ENCODE peak calls at places on chromosomes 3 and 15, in seven cellular contexts. N is ELR, U is neuronal stem cell, D is iris pigment epithelial cell, W is HFFc6, I is Peyer's patch, G is neural progenitor cell. J is an unnamed sample.

GRCh38 chr3:188697127-188697526 is 474.6 kb upstream of the TPRG1 start:
- DNase-seq in I (no peak), N (no peak), G (peak; percentile 32), D (no peak), U (no peak), W (no peak), J (no peak)

GRCh38 chr3:45035441-45036301 is 9.6 kb downstream of the CLEC3B start:
- DNase-seq in I (peak; percentile 59), U (no peak), N (peak; percentile 36), W (no peak), G (peak; percentile 56), D (peak; percentile 39), J (no peak)

GRCh38 chr3:172138031-172138538 is 98.7 kb downstream of the FNDC3B start:
- DNase-seq in G (no peak), I (no peak), U (no peak), N (no peak), W (no peak), D (peak; percentile 49), J (no peak)

GRCh38 chr3:2921903-2922302 is 188.3 kb downstream of the IL5RA start:
- DNase-seq in N (peak; percentile 0), G (peak; percentile 21), I (no peak), W (no peak), D (peak; percentile 6), U (no peak), J (peak; percentile 2)

GRCh38 chr3:127173516-127174166 is 19.3 kb upstream of the PRR23E start:
- DNase-seq in N (no peak), G (no peak), I (no peak), U (no peak), W (no peak), D (no peak), J (no peak)

GRCh38 chr3:130658666-130659065 is 88.0 kb downstream of the PIK3R4 start:
- DNase-seq in G (no peak), W (peak; percentile 44), I (no peak), N (peak; percentile 20), U (no peak), D (peak; percentile 28), J (peak; percentile 73)

GRCh38 chr3:105401691-105402149 is 35.0 kb downstream of the ALCAM start:
- DNase-seq in W (peak; percentile 38), N (peak; percentile 80), U (no peak), G (no peak), I (no peak), D (peak; percentile 88), J (peak; percentile 36)

GRCh38 chr3:108125550-108126071 is 34.8 kb upstream of the CD47 start:
- DNase-seq in U (no peak), I (no peak), D (no peak), N (no peak), W (no peak), G (peak; percentile 5), J (no peak)

GRCh38 chr15:92629975-92630626 is 25.5 kb downstream of the FAM174B start:
- DNase-seq in G (no peak), W (no peak), U (no peak), I (no peak), N (no peak), D (no peak), J (no peak)

GRCh38 chr3:71512544-71512943 is 71.0 kb downstream of the FOXP1 start:
- DNase-seq in I (no peak), D (no peak), N (no peak), U (no peak), G (no peak), W (no peak), J (no peak)